ENCODE peak calls at places on chromosomes 13 and 19, in ten cellular contexts. F is activated T-cell treated with anti-CD3 and anti-CD28 coated beads for 1 hour; J is cardiac septum; V is AG04450; P is NCI-H1417; T is activated CD4-positive, alpha-beta T cell treated with anti-CD3 and anti-CD28 coated beads, Interleukin-2, amount 50 U/mL, for 1 hour; B is amniotic stem cell; A is CD4-positive, alpha-beta T cell; G is brain microvascular endothelial cell; U is stimulated activated naive CD4-positive, alpha-beta T cell treated with Interleukin-2 at 50 U/mL for 16 hours. K is an unnamed sample.

GRCh38 chr19:41624515-41624914 is 2.4 kb downstream of the CEACAM4 start:
- DNase-seq in F (no peak), J (no peak), V (no peak), P (no peak), T (no peak), B (no peak), A (no peak), G (no peak), U (no peak), K (no peak)

GRCh38 chr13:22047082-22047784 is 376.4 kb downstream of the FGF9 start:
- DNase-seq in F (no peak), J (no peak), V (peak), P (no peak), T (no peak), B (no peak), A (no peak), G (no peak), U (no peak), K (no peak)

GRCh38 chr13:25080773-25081172 is 15.2 kb upstream of the PABPC3 start:
- DNase-seq in F (no peak), J (no peak), V (no peak), P (no peak), T (no peak), B (no peak), A (no peak), G (no peak), U (no peak), K (no peak)

GRCh38 chr19:34316741-34317241 is 48.2 kb upstream of the GPI start:
- DNase-seq in F (no peak), J (no peak), V (no peak), P (no peak), T (no peak), B (no peak), A (no peak), G (peak), U (no peak), K (no peak)

GRCh38 chr13:76667551-76667950 is 218.7 kb downstream of the KCTD12 start:
- DNase-seq in F (no peak), J (no peak), V (peak), P (no peak), T (no peak), B (peak), A (no peak), G (peak), U (no peak), K (no peak)

GRCh38 chr13:112113851-112114250 is 46.9 kb downstream of the SOX1 start:
- DNase-seq in F (no peak), J (peak), V (no peak), P (peak), T (no peak), B (no peak), A (no peak), G (no peak), U (no peak), K (no peak)

GRCh38 chr13:54637377-54637776 is 1608.8 kb downstream of the OLFM4 start:
- DNase-seq in F (no peak), J (no peak), V (no peak), P (no peak), T (no peak), B (no peak), A (no peak), G (peak), U (no peak), K (no peak)

GRCh38 chr19:50162988-50163387 is at the start of gene IZUMO2:
- DNase-seq in F (no peak), J (no peak), V (no peak), P (no peak), T (no peak), B (no peak), A (no peak), G (no peak), U (no peak), K (no peak)

GRCh38 chr19:12792048-12792852 is 964 bp downstream of the JUNB start:
- DNase-seq in F (peak), J (peak), V (no peak), P (peak), T (peak), B (no peak), A (peak), G (no peak), U (peak), K (no peak)

GRCh38 chr13:88623150-88623549 is 952.0 kb downstream of the SLITRK5 start:
- DNase-seq in F (no peak), J (no peak), V (no peak), P (no peak), T (no peak), B (no peak), A (no peak), G (no peak), U (no peak), K (no peak)

GRCh38 chr13:91946498-91947070 is 548.2 kb downstream of the GPC5 start:
- DNase-seq in F (no peak), J (no peak), V (no peak), P (peak), T (no peak), B (no peak), A (no peak), G (no peak), U (no peak), K (peak)

K was measured in GM13976.